ENCODE peak calls at places on chromosome 17, in eight cellular contexts. K, W, C, S, J, V, M and N are unnamed samples.

GRCh38 chr17:56291226-56291805 is 138.0 kb downstream of the ANKFN1 start:
- DNase-seq in S (no peak), W (no peak), M (no peak), K (no peak), J (no peak), C (no peak), V (no peak), N (no peak)

GRCh38 chr17:6677158-6677831 is 25.7 kb downstream of the C17orf100 start:
- DNase-seq in J (no peak), C (no peak), K (no peak), M (peak), W (no peak), V (no peak), S (no peak), N (no peak)

GRCh38 chr17:51230306-51230705 is 29.5 kb downstream of the MBTD1 start:
- DNase-seq in S (no peak), M (peak), K (no peak), V (no peak), J (no peak), W (no peak), C (no peak), N (no peak)

GRCh38 chr17:55731586-55732250 is 9.1 kb upstream of the TMEM100 start:
- DNase-seq in V (peak), W (no peak), K (no peak), J (no peak), S (no peak), C (no peak), M (no peak), N (peak)

GRCh38 chr17:81558941-81559806 is 7.0 kb upstream of the FAAP100 start:
- DNase-seq in W (no peak), C (no peak), V (no peak), J (no peak), K (no peak), M (no peak), S (no peak), N (no peak)

GRCh38 chr17:57517216-57517518 is 227.9 kb downstream of the CCDC182 start:
- DNase-seq in S (no peak), V (no peak), C (no peak), K (no peak), M (no peak), W (no peak), J (no peak), N (no peak)

GRCh38 chr17:79628861-79629547 is 18.2 kb upstream of the RBFOX3 start:
- DNase-seq in V (no peak), C (no peak), S (peak), J (no peak), M (no peak), W (no peak), K (no peak), N (no peak)

GRCh38 chr17:67246648-67247415 is 1.8 kb upstream of the HELZ start:
- DNase-seq in K (no peak), J (no peak), M (peak), W (peak), S (peak), V (peak), C (no peak), N (peak)

GRCh38 chr17:33981713-33982601 is 273.1 kb upstream of the CCL2 start:
- DNase-seq in C (no peak), S (no peak), W (no peak), M (no peak), K (no peak), V (peak), J (peak), N (no peak)

GRCh38 chr17:19958023-19958422 is 19.6 kb downstream of the AKAP10 start:
- DNase-seq in V (no peak), J (no peak), M (no peak), C (peak), W (no peak), S (no peak), K (no peak), N (no peak)

GRCh38 chr17:72447251-72447640 is 326.4 kb downstream of the SOX9 start:
- DNase-seq in V (no peak), K (no peak), W (no peak), S (no peak), M (no peak), C (no peak), J (no peak), N (no peak)

GRCh38 chr17:31273511-31273910 is 23.5 kb downstream of the OMG start:
- DNase-seq in M (no peak), S (no peak), K (no peak), C (no peak), J (peak), W (no peak), V (no peak), N (no peak)

GRCh38 chr17:19339341-19339815 is 23.1 kb downstream of the B9D1 start:
- DNase-seq in M (no peak), K (no peak), W (no peak), S (peak), V (no peak), C (no peak), J (no peak), N (no peak)

GRCh38 chr17:40284085-40284713 is 3.5 kb upstream of the CDC6 start:
- DNase-seq in W (no peak), J (no peak), C (no peak), V (peak), K (no peak), S (no peak), M (no peak), N (peak)

GRCh38 chr17:50148226-50149098 is 2.0 kb downstream of the PPP1R9B start:
- DNase-seq in W (no peak), C (no peak), J (peak), K (peak), M (peak), V (peak), S (peak), N (no peak)

GRCh38 chr17:75315541-75316243 is 26.5 kb upstream of the SLC25A19 start:
- DNase-seq in K (no peak), C (no peak), M (peak), J (no peak), S (peak), W (no peak), V (no peak), N (no peak)

GRCh38 chr17:45273551-45273957 is 11.7 kb upstream of the SPATA32 start:
- DNase-seq in J (no peak), K (no peak), W (no peak), C (no peak), S (no peak), V (no peak), M (no peak), N (no peak)

GRCh38 chr17:16442141-16442540 is 26.8 kb downstream of the TRPV2 start:
- DNase-seq in M (no peak), V (no peak), C (no peak), W (no peak), J (no peak), S (no peak), K (no peak), N (no peak)